ENCODE peak calls at places on chromosomes 16 and 17, in six cellular contexts. U, S, L, Y, I and O are unnamed samples.

GRCh38 chr17:41760878-41761277 is 25.6 kb downstream of the JUP start:
- DNase-seq in I (no peak), S (no peak), L (no peak), Y (no peak), U (no peak), O (no peak)

GRCh38 chr17:41098476-41098875 is 534 bp upstream of the KRTAP4-8 start:
- DNase-seq in Y (no peak), L (no peak), U (no peak), S (no peak), I (no peak), O (no peak)

GRCh38 chr16:16030449-16030848 is 81.0 kb downstream of the ABCC1 start:
- DNase-seq in Y (no peak), U (no peak), I (no peak), S (no peak), L (no peak), O (no peak)

GRCh38 chr17:2398655-2399571 is 1.9 kb downstream of the MNT start:
- DNase-seq in U (no peak), S (no peak), I (peak), L (no peak), Y (peak), O (no peak)

GRCh38 chr16:24728891-24729242 is 584 bp upstream of the TNRC6A start:
- DNase-seq in L (no peak), U (no peak), S (no peak), Y (no peak), I (no peak), O (no peak)

GRCh38 chr16:89957214-89957785 is 8.7 kb downstream of the DEF8 start:
- DNase-seq in U (no peak), I (no peak), S (no peak), L (no peak), Y (no peak), O (no peak)

GRCh38 chr17:17811381-17812210 is 25.2 kb downstream of the SREBF1 start:
- DNase-seq in I (no peak), S (no peak), L (no peak), Y (no peak), U (no peak), O (no peak)

GRCh38 chr17:16419074-16419928 is 3.9 kb downstream of the TRPV2 start:
- DNase-seq in S (no peak), L (no peak), U (no peak), I (no peak), Y (no peak), O (no peak)

GRCh38 chr17:59488805-59489204 is 76.6 kb upstream of the DHX40 start:
- DNase-seq in U (no peak), I (no peak), Y (no peak), S (no peak), L (no peak), O (no peak)

GRCh38 chr16:30121741-30122620 is 1.0 kb downstream of the MAPK3 start:
- DNase-seq in I (no peak), S (peak), U (peak), Y (peak), L (no peak), O (no peak)

GRCh38 chr17:77492446-77493237 is 351.9 kb downstream of the SEC14L1 start:
- DNase-seq in L (no peak), Y (no peak), I (no peak), U (peak), S (no peak), O (no peak)

GRCh38 chr16:19578378-19578851 is 22.9 kb downstream of the VPS35L start:
- DNase-seq in I (no peak), S (peak), U (no peak), Y (no peak), L (no peak), O (peak)